ENCODE peak calls at places on chromosomes 11 and 22, in four cellular contexts. D is H1, T is K562, E is HCT116. I is an unnamed sample.

GRCh38 chr22:45946805-45947600 is 30.0 kb downstream of the WNT7B start:
- DNase-seq in D (no peak), T (no peak), E (no peak), I (no peak)

GRCh38 chr11:48047616-48048015 is 67.3 kb downstream of the PTPRJ start:
- DNase-seq in D (no peak), T (no peak), E (no peak), I (no peak)

GRCh38 chr11:69387409-69387885 is 93.5 kb downstream of the MYEOV start:
- DNase-seq in D (no peak), T (no peak), E (no peak), I (no peak)

GRCh38 chr11:8222820-8223512 is 40.7 kb downstream of the LMO1 start:
- DNase-seq in D (no peak), T (no peak), E (no peak), I (no peak)

GRCh38 chr11:17384002-17384511 is 4.4 kb downstream of the KCNJ11 start:
- DNase-seq in D (peak), T (peak), E (peak), I (peak)

GRCh38 chr11:27118371-27118770 is 77.8 kb downstream of the BBOX1 start:
- DNase-seq in D (no peak), T (no peak), E (no peak), I (no peak)

GRCh38 chr11:120835601-120836228 is 188.2 kb upstream of the TBCEL start:
- DNase-seq in D (no peak), T (no peak), E (no peak), I (no peak)

GRCh38 chr11:66335531-66336233 is 552 bp downstream of the RIN1 start:
- DNase-seq in D (no peak), T (no peak), E (no peak), I (no peak)

GRCh38 chr11:71250512-71251158 is 1.7 kb downstream of the SHANK2 start:
- DNase-seq in D (no peak), T (no peak), E (no peak), I (no peak)

GRCh38 chr11:92885600-92885999 is 83.9 kb upstream of the MTNR1B start:
- DNase-seq in D (no peak), T (no peak), E (no peak), I (no peak)

GRCh38 chr22:28249402-28249801 is 330.3 kb upstream of the PITPNB start:
- DNase-seq in D (no peak), T (no peak), E (no peak), I (no peak)

GRCh38 chr22:19098157-19098556 is 24.1 kb downstream of the DGCR2 start:
- DNase-seq in D (no peak), T (peak), E (no peak), I (no peak)

GRCh38 chr11:57792060-57792541 is 30.5 kb downstream of the CTNND1 start:
- DNase-seq in D (no peak), T (no peak), E (no peak), I (no peak)

GRCh38 chr22:36853407-36854099 is 7.3 kb upstream of the NCF4 start:
- DNase-seq in D (peak), T (peak), E (peak), I (peak)

GRCh38 chr11:106827687-106828086 is 190.6 kb downstream of the GUCY1A2 start:
- DNase-seq in D (no peak), T (no peak), E (no peak), I (no peak)

GRCh38 chr22:33923660-33924246 is 3.5 kb upstream of the LARGE1 start:
- DNase-seq in D (no peak), T (peak), E (peak), I (peak)

GRCh38 chr11:1665313-1665712 is 31.7 kb upstream of the KRTAP5-6 start:
- DNase-seq in D (no peak), T (no peak), E (no peak), I (no peak)

GRCh38 chr11:32438883-32439487 is 3.6 kb upstream of the WT1 start:
- DNase-seq in D (no peak), T (no peak), E (no peak), I (no peak)

GRCh38 chr11:35059040-35059439 is 79.9 kb upstream of the CD44 start:
- DNase-seq in D (no peak), T (no peak), E (no peak), I (no peak)

GRCh38 chr11:76770642-76771445 is 12.3 kb upstream of the TSKU start:
- DNase-seq in D (no peak), T (no peak), E (no peak), I (peak)

GRCh38 chr22:23072911-23073491 is 2.7 kb downstream of the GNAZ start:
- DNase-seq in D (no peak), T (no peak), E (no peak), I (no peak)

GRCh38 chr22:49848690-49849160 is 4.9 kb upstream of the ZBED4 start:
- DNase-seq in D (no peak), T (no peak), E (no peak), I (no peak)

GRCh38 chr22:46150615-46151423 is 493 bp downstream of the PPARA start:
- DNase-seq in D (no peak), T (peak), E (no peak), I (no peak)

GRCh38 chr11:77776455-77776854 is 44.1 kb downstream of the RSF1 start:
- DNase-seq in D (no peak), T (peak), E (peak), I (no peak)

GRCh38 chr11:103944251-103944944 is 92.0 kb upstream of the DDI1 start:
- DNase-seq in D (no peak), T (no peak), E (no peak), I (no peak)

GRCh38 chr22:50085211-50085999 is at the start of gene MLC1:
- DNase-seq in D (no peak), T (no peak), E (no peak), I (no peak)

GRCh38 chr22:22893891-22894739 is 6.5 kb downstream of the IGLL5 start:
- DNase-seq in D (no peak), T (peak), E (no peak), I (no peak)

GRCh38 chr11:20110908-20111669 is 49.2 kb downstream of the DBX1 start:
- DNase-seq in D (no peak), T (peak), E (peak), I (peak)

GRCh38 chr11:83072689-83073242 is 1.1 kb upstream of the RAB30 start:
- DNase-seq in D (no peak), T (no peak), E (no peak), I (no peak)

DNA sequence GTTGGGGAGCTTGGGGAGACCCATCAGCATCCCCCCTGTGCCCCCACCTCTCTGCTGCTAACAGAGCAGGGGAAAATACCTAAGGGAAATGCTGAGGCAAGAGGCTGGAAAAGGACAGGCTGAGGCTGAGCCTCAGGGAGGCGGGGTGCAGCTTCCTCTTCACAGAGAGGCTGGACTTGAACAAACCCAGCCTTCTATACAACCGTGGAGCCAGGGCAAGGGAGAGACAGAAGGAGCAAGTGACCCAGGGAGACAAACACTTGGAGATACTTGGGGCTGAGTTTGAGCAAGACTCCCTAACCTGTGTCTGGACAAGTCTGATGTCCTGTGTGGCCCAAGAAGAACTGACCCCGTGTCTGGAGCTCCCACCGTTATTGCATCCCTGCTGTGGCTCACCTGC is at the start of gene SLCO2B1:
- DNase-seq in D (no peak), T (no peak), E (no peak), I (no peak)
- TF ChIP-seq CTCF in D (no peak), T (no peak), E (no peak), I (no peak)

GRCh38 chr11:37907461-37908223 is 1309.6 kb upstream of the RAG2 start:
- DNase-seq in D (no peak), T (no peak), E (no peak), I (no peak)
- TF ChIP-seq RAD21 in D (no peak), T (no peak), E (no peak), I (no peak)

GRCh38 chr11:118998822-118999221 is 884 bp downstream of the CENATAC start:
- DNase-seq in D (no peak), T (peak), E (peak), I (peak)
- TF ChIP-seq MAX in D (no peak), T (no peak), E (no peak), I (no peak)

DNA sequence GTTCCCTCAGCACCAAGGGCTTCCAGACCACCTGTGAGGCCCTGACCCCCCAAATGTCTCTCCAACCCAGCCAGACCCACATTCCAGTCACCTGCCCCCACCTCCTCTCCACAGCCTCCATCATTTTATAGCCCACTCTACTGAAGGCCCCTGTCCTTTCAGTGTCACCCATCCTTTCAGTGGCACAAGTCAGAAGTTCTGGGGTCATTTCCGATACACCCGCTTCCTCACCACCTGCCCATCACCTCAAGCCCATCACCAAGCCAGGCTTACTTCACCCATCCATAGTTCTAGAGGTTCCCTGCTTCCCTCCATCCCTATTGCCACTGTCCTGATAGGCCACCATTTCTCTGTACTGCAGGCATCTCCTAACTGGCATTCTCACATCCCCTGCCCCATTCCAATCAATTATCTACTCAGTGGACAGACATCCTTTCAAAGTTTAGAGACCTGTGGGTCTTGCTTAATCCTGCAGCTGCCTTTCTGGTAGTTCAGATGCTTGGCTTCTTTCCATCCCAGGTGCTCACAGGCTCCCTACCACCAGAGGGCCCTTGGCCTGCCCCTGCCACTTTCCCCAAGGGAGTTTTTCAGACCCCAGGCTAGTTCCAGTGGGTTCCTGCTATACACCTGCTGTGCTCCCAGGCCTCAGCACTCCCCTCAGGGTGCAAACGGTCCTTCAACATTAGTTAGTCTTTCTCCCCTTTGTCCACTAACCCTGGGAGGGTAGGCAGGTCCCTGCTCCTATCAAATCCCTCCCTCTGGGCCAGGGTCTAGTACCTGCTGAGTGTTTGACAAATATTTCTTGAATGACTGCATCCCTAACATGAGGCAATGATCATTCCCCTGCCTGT is 7.6 kb downstream of the KCNQ1OT1 start:
- DNase-seq in D (no peak), T (no peak), E (no peak), I (no peak)
- TF ChIP-seq CTCF in D (peak), T (peak), E (peak), I (peak)

DNA sequence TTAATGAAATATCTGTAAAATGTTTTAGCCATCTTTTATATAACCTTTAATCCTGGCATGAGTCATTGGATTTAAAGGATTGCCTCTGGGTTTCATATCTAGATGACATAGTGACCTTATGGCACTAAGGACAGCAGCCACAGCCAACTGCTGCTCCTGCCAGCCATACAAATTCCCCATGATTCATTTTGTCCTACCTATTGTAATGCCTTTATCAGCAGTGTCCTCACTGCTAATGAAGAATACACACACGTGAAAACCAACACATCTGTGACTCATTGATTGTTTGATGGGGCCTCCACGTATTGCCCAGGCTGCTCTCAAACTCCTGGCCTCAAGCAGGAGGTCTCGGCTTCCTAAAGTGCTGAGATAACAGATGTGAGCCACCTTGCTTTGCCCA is 1.8 kb downstream of the LDHAL6A start:
- DNase-seq in D (no peak), T (peak), E (peak), I (peak)
- TF ChIP-seq RAD21 in D (no peak), T (no peak), E (no peak), I (no peak)